ENCODE peak calls at places on chromosomes 13 and 19, in four cellular contexts. G is K562, J is GM12878, H is HepG2. F is an unnamed sample.

GRCh38 chr13:38888309-38888708 is 102.3 kb downstream of the STOML3 start:
- DNase-seq in G (no peak), J (no peak), H (no peak), F (no peak)

GRCh38 chr13:77507931-77508776 is 27.4 kb upstream of the SCEL start:
- DNase-seq in G (no peak), J (no peak), H (no peak), F (no peak)

GRCh38 chr19:20315543-20315942 is 148.5 kb downstream of the ZNF486 start:
- DNase-seq in G (no peak), J (no peak), H (no peak), F (no peak)

GRCh38 chr19:18090545-18091216 is 3.9 kb upstream of the IL12RB1 start:
- DNase-seq in G (no peak), J (no peak), H (no peak), F (no peak)

GRCh38 chr13:39144941-39145533 is 106.8 kb downstream of the NHLRC3 start:
- DNase-seq in G (peak), J (no peak), H (no peak), F (peak)

GRCh38 chr13:93218583-93218982 is 8.0 kb upstream of the GPC6 start:
- DNase-seq in G (peak), J (no peak), H (no peak), F (no peak)

GRCh38 chr13:44191504-44192171 is 182.0 kb upstream of the SERP2 start:
- DNase-seq in G (peak), J (no peak), H (peak), F (peak)

GRCh38 chr13:87444135-87444534 is 227.0 kb upstream of the SLITRK5 start:
- DNase-seq in G (no peak), J (no peak), H (no peak), F (no peak)

GRCh38 chr19:2969104-2969504 is 8.3 kb upstream of the TLE6 start:
- DNase-seq in G (peak), J (no peak), H (no peak), F (no peak)

GRCh38 chr19:10259162-10259905 is 7.3 kb downstream of the MRPL4 start:
- DNase-seq in G (peak), J (no peak), H (peak), F (peak)

GRCh38 chr13:30806784-30807183 is 71.4 kb downstream of the ALOX5AP start:
- DNase-seq in G (no peak), J (no peak), H (no peak), F (no peak)

GRCh38 chr13:108915095-108915633 is 285.8 kb downstream of the MYO16 start:
- DNase-seq in G (no peak), J (no peak), H (peak), F (no peak)

GRCh38 chr19:40139533-40140287 is 49.0 kb upstream of the ZNF780A start:
- DNase-seq in G (peak), J (no peak), H (peak), F (peak)

GRCh38 chr13:84917252-84917878 is 881.9 kb downstream of the SLITRK6 start:
- DNase-seq in G (no peak), J (no peak), H (peak), F (no peak)

GRCh38 chr13:52159159-52159982 is at the start of gene NEK3:
- DNase-seq in G (peak), J (no peak), H (peak), F (peak)

GRCh38 chr13:109355875-109356428 is 430.4 kb downstream of the IRS2 start:
- DNase-seq in G (no peak), J (no peak), H (no peak), F (no peak)

GRCh38 chr19:14301150-14301549 is 80.1 kb upstream of the ADGRE5 start:
- DNase-seq in G (no peak), J (no peak), H (no peak), F (no peak)

GRCh38 chr19:14305706-14306105 is 75.5 kb upstream of the ADGRE5 start:
- DNase-seq in G (no peak), J (no peak), H (no peak), F (no peak)

GRCh38 chr19:14300281-14300680 is 81.0 kb upstream of the ADGRE5 start:
- DNase-seq in G (no peak), J (no peak), H (no peak), F (no peak)
- TF ChIP-seq TARDBP in G (no peak), J (no peak), H (no peak), F (no peak)

GRCh38 chr13:40681341-40682051 is 15.1 kb upstream of the FOXO1 start:
- DNase-seq in G (peak), J (no peak), H (no peak), F (no peak)
- TF ChIP-seq SP1 in G (peak), J (no peak), H (no peak), F (no peak)

GRCh38 chr13:21852043-21852442 is 181.2 kb downstream of the FGF9 start:
- DNase-seq in G (no peak), J (no peak), H (no peak), F (no peak)

GRCh38 chr13:21850013-21851006 is 179.4 kb downstream of the FGF9 start:
- DNase-seq in G (no peak), J (no peak), H (no peak), F (no peak)

GRCh38 chr13:21853779-21854178 is 182.9 kb downstream of the FGF9 start:
- DNase-seq in G (no peak), J (no peak), H (no peak), F (no peak)

GRCh38 chr13:21846605-21847004 is 175.7 kb downstream of the FGF9 start:
- DNase-seq in G (no peak), J (no peak), H (no peak), F (no peak)

GRCh38 chr13:21849323-21849722 is 178.4 kb downstream of the FGF9 start:
- DNase-seq in G (peak), J (peak), H (peak), F (peak)
- TF ChIP-seq FOXM1 in G (no peak), J (no peak), H (no peak), F (no peak)

GRCh38 chr19:51450730-51451307 is 7.4 kb downstream of the SIGLEC8 start:
- DNase-seq in G (no peak), J (no peak), H (no peak), F (no peak)
- TF ChIP-seq TARDBP in G (no peak), J (no peak), H (no peak), F (no peak)

GRCh38 chr13:103960011-103960410 is 893.8 kb upstream of the SLC10A2 start:
- DNase-seq in G (no peak), J (no peak), H (no peak), F (no peak)
- TF ChIP-seq SP1 in G (no peak), J (no peak), H (no peak), F (no peak)

DNA sequence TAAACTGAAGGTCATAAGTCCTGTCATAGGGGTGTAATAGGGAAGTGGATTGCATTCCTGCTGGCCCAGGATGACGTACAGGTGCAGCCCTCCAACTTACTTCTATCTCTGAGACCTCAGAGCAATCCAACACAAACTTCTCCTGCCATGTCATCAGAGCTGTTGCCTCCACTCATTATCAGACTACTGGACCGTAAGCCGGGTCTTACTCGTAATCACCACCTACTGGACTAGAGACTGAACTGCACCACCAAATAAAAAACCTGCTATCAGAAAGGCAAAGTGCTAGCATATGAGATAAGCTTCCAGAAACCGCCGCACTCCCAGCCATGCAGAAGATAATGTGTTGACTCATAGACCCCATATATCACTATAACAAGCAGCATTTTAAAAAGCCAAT is 102.1 kb downstream of the SLITRK1 start:
- DNase-seq in G (peak), J (no peak), H (peak), F (peak)
- TF ChIP-seq FOXM1 in G (no peak), J (no peak), H (no peak), F (no peak)

F was measured in HEK293T.